ENCODE peak calls at places on chromosomes 3 and 15, in seven cellular contexts. W is neural progenitor cell, G is cardiac muscle cell, V is GM12865, S is uterus, E is hepatocyte, N is fibroblast of lung. Y is an unnamed sample.

GRCh38 chr15:100383302-100384107 is 41.7 kb upstream of the ADAMTS17 start:
- DNase-seq in G (peak), V (peak), S (peak), E (peak), W (peak), N (peak), Y (peak)

GRCh38 chr3:49181351-49181750 is 10.0 kb downstream of the KLHDC8B start:
- DNase-seq in V (no peak), S (no peak), G (no peak), E (no peak), N (no peak), W (no peak), Y (no peak)

GRCh38 chr3:122564155-122564912 is at the start of the genes DTX3L and PARP9:
- DNase-seq in S (peak), V (peak), E (peak), W (peak), G (peak), N (peak), Y (peak)

GRCh38 chr15:90402230-90402629 is 14.2 kb downstream of the IQGAP1 start:
- DNase-seq in S (peak), E (peak), N (peak), V (no peak), G (no peak), W (no peak), Y (no peak)

GRCh38 chr3:174408310-174408709 is 450.8 kb upstream of the NAALADL2 start:
- DNase-seq in N (peak), V (no peak), G (no peak), W (no peak), E (no peak), S (no peak), Y (no peak)

GRCh38 chr15:51090753-51091152 is 4.0 kb downstream of the TNFAIP8L3 start:
- DNase-seq in E (no peak), W (no peak), S (no peak), G (no peak), N (no peak), V (no peak), Y (no peak)

GRCh38 chr3:46098319-46098761 is 71.1 kb upstream of the XCR1 start:
- DNase-seq in N (peak), V (peak), E (no peak), G (no peak), W (no peak), S (peak), Y (no peak)

GRCh38 chr3:167691366-167691765 is 37.6 kb upstream of the WDR49 start:
- DNase-seq in W (no peak), G (no peak), N (no peak), S (no peak), E (no peak), V (peak), Y (no peak)

GRCh38 chr3:99544819-99545281 is 93.5 kb upstream of the COL8A1 start:
- DNase-seq in N (peak), V (no peak), E (no peak), S (peak), G (no peak), W (no peak), Y (no peak)

GRCh38 chr3:182092662-182093262 is 381.0 kb downstream of the SOX2 start:
- DNase-seq in E (no peak), W (peak), N (peak), G (no peak), S (no peak), V (no peak), Y (no peak)

GRCh38 chr3:195895078-195895899 is 13.1 kb downstream of the TNK2 start:
- DNase-seq in V (peak), E (peak), W (peak), S (peak), N (no peak), G (peak), Y (peak)
- TF ChIP-seq CTCF in V (peak), E (no peak), W (no peak), S (no peak), N (peak), G (no peak), Y (peak)

GRCh38 chr3:128847631-128848370 is 31.6 kb upstream of the ACAD9 start:
- DNase-seq in E (no peak), W (no peak), V (no peak), N (no peak), S (no peak), G (no peak), Y (no peak)

GRCh38 chr3:128850544-128850943 is 28.9 kb upstream of the ACAD9 start:
- DNase-seq in S (no peak), N (no peak), G (no peak), W (no peak), E (no peak), V (no peak), Y (no peak)

GRCh38 chr3:128846501-128846900 is 32.9 kb upstream of the ACAD9 start:
- DNase-seq in W (no peak), N (no peak), V (no peak), S (no peak), G (no peak), E (no peak), Y (no peak)

GRCh38 chr3:128851601-128852000 is 27.8 kb upstream of the ACAD9 start:
- DNase-seq in V (no peak), S (no peak), E (no peak), W (no peak), G (no peak), N (no peak), Y (no peak)

DNA sequence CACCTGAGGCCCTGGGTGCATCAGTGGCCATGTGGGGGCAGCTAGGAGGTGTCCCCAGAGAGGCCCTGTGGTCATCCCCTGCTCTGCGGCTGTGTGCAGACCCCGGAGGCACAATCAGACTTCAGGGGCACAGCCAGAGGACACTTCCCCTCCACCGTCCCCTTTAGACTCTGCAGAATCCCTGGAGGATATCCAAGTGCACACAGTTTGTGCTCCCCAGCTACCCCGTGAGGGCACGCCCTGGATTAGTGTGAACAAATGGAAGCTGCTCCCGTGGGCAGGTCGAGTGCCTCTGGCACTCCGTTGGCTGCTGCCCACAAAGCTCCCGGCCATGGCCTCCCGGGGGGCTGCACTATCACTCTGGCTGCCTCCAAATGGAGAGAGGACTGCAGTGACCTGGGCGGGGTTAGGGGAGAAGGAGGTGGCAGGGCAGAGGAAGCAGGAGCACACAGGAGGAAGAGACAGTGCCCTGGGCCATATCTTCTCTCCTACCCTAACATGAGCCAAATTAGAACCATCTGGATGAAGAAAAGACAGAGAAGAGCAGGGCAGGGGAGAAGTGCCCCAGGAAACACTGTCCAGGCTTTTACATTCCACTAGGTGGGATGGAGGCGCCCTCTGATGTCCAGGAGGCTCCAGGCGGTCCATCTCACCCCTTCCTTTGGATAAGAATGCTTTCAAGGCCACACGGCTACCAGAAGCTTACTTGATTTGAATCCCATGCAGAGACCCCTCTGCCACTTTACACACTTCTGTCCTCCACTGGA is 29.5 kb upstream of the ACAD9 start:
- DNase-seq in W (peak), V (no peak), G (peak), E (no peak), S (no peak), N (peak), Y (peak)
- TF ChIP-seq CTCF in W (peak), V (no peak), G (peak), E (no peak), S (no peak), N (no peak), Y (peak)

GRCh38 chr3:47504113-47504512 is 9.4 kb downstream of the ELP6 start:
- DNase-seq in W (no peak), V (no peak), S (no peak), N (no peak), G (no peak), E (no peak), Y (no peak)
- TF ChIP-seq CTCF in W (no peak), V (no peak), S (no peak), N (no peak), G (no peak), E (no peak), Y (no peak)

GRCh38 chr3:112470791-112471190 is 28.5 kb downstream of the BTLA start:
- DNase-seq in G (no peak), S (no peak), N (peak), W (no peak), E (no peak), V (no peak), Y (no peak)
- TF ChIP-seq CTCF in G (no peak), S (no peak), N (no peak), W (no peak), E (no peak), V (no peak), Y (no peak)

GRCh38 chr15:77650285-77650684 is 17.6 kb upstream of the LINGO1 start:
- DNase-seq in S (no peak), V (no peak), W (peak), G (peak), N (no peak), E (peak), Y (peak)
- TF ChIP-seq CTCF in S (no peak), V (peak), W (peak), G (peak), N (peak), E (peak), Y (peak)

DNA sequence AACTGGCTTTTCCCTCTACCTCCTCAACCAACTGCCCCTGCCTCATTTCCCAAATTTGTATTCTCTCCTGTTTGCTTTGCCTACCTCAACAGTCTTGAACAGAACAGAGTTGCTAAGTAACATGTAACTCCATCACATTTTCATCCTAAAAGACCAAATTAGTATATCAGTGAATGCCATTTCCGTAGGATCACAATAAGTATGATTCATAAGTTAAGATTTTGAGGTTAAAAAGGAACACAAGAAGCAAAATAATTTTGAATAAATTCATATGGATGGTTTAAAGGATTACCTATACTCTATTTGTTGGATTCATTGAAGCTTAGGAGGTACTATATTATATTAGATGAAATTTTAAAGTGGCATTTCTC is 154.9 kb downstream of the ECT2 start:
- DNase-seq in S (no peak), V (no peak), G (no peak), N (peak), W (no peak), E (no peak), Y (no peak)
- TF ChIP-seq CTCF in S (no peak), V (no peak), G (no peak), N (no peak), W (no peak), E (no peak), Y (no peak)

DNA sequence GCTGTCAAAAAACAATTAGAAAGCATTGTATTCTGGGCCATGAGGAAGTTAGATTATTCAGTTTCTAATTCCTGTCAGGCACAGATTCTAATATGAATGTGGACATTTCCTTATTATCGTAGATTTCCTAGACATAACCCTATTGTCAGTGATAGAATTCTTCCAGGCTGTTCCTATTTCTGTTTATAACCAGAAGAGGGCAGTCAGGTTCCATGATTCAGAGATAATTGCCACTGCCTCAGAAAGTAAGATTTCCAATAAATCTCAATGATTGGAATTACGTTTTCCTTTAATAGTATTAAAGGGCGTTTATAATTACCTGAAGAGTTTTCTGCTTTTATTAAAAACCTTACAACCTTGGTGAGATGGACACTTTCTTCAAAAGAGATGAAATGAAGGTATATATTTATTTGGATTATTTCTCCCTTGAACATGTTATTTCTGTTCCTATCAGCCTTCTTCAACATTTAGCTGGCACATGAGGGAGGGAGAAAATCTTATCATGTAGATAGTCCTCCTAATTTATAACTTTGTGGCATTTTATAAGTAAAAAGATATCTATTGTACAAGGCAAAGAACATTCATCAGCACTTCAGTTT is 439.2 kb downstream of the MCTP2 start:
- DNase-seq in S (no peak), W (peak), E (peak), V (peak), G (peak), N (peak), Y (no peak)
- TF ChIP-seq CTCF in S (peak), W (peak), E (peak), V (peak), G (peak), N (peak), Y (peak)

GRCh38 chr3:141913150-141913811 is 36.8 kb downstream of the ATP1B3 start:
- DNase-seq in G (peak), W (peak), N (peak), E (peak), S (no peak), V (peak), Y (peak)
- TF ChIP-seq CTCF in G (peak), W (peak), N (peak), E (peak), S (peak), V (peak), Y (peak)